ENCODE peak calls at places on chromosomes 13 and 19, in eight cellular contexts. One of them, this sample, is unnamed.

GRCh38 chr19:38023245-38023644 is 116.2 kb downstream of the SIPA1L3 start:
- DNase-seq in dorsolateral prefrontal cortex: no peak
- DNase-seq in posterior vena cava: no peak
- DNase-seq in stimulated activated CD8-positive, alpha-beta memory T cell treated with anti-CD3 and anti-CD28 coated beads, Interleukin-2, amount 100 ng/mL, for 48 hours: no peak
- DNase-seq in non-pigmented ciliary epithelial cell: no peak
- DNase-seq in Right ventricle myocardium inferior: no peak
- DNase-seq in K562: no peak
- DNase-seq in Caco-2: no peak
- DNase-seq in this sample: no peak

GRCh38 chr13:60435762-60436374 is 38.8 kb downstream of the TDRD3 start:
- DNase-seq in dorsolateral prefrontal cortex: no peak
- DNase-seq in posterior vena cava: no peak
- DNase-seq in stimulated activated CD8-positive, alpha-beta memory T cell treated with anti-CD3 and anti-CD28 coated beads, Interleukin-2, amount 100 ng/mL, for 48 hours: no peak
- DNase-seq in non-pigmented ciliary epithelial cell: no peak
- DNase-seq in Right ventricle myocardium inferior: no peak
- DNase-seq in K562: no peak
- DNase-seq in Caco-2: no peak
- DNase-seq in this sample: no peak

GRCh38 chr19:311813-312261 is 20.6 kb upstream of the PLPP2 start:
- DNase-seq in dorsolateral prefrontal cortex: no peak
- DNase-seq in posterior vena cava: peak
- DNase-seq in stimulated activated CD8-positive, alpha-beta memory T cell treated with anti-CD3 and anti-CD28 coated beads, Interleukin-2, amount 100 ng/mL, for 48 hours: no peak
- DNase-seq in non-pigmented ciliary epithelial cell: no peak
- DNase-seq in Right ventricle myocardium inferior: no peak
- DNase-seq in K562: no peak
- DNase-seq in Caco-2: no peak
- DNase-seq in this sample: no peak

GRCh38 chr13:105587786-105588185 is 947.7 kb downstream of the EFNB2 start:
- DNase-seq in dorsolateral prefrontal cortex: no peak
- DNase-seq in posterior vena cava: no peak
- DNase-seq in stimulated activated CD8-positive, alpha-beta memory T cell treated with anti-CD3 and anti-CD28 coated beads, Interleukin-2, amount 100 ng/mL, for 48 hours: no peak
- DNase-seq in non-pigmented ciliary epithelial cell: peak
- DNase-seq in Right ventricle myocardium inferior: no peak
- DNase-seq in K562: no peak
- DNase-seq in Caco-2: no peak
- DNase-seq in this sample: no peak

GRCh38 chr13:92656103-92656502 is 570.5 kb upstream of the GPC6 start:
- DNase-seq in dorsolateral prefrontal cortex: no peak
- DNase-seq in posterior vena cava: no peak
- DNase-seq in stimulated activated CD8-positive, alpha-beta memory T cell treated with anti-CD3 and anti-CD28 coated beads, Interleukin-2, amount 100 ng/mL, for 48 hours: no peak
- DNase-seq in non-pigmented ciliary epithelial cell: no peak
- DNase-seq in Right ventricle myocardium inferior: no peak
- DNase-seq in K562: no peak
- DNase-seq in Caco-2: no peak
- DNase-seq in this sample: no peak

GRCh38 chr19:14472202-14472961 is 2.8 kb downstream of the PTGER1 start:
- DNase-seq in dorsolateral prefrontal cortex: peak
- DNase-seq in posterior vena cava: peak
- DNase-seq in stimulated activated CD8-positive, alpha-beta memory T cell treated with anti-CD3 and anti-CD28 coated beads, Interleukin-2, amount 100 ng/mL, for 48 hours: peak
- DNase-seq in non-pigmented ciliary epithelial cell: no peak
- DNase-seq in Right ventricle myocardium inferior: peak
- DNase-seq in K562: peak
- DNase-seq in Caco-2: peak
- DNase-seq in this sample: no peak

GRCh38 chr13:21218351-21219043 is 42.0 kb downstream of the MRPL57 start:
- DNase-seq in dorsolateral prefrontal cortex: no peak
- DNase-seq in posterior vena cava: no peak
- DNase-seq in stimulated activated CD8-positive, alpha-beta memory T cell treated with anti-CD3 and anti-CD28 coated beads, Interleukin-2, amount 100 ng/mL, for 48 hours: no peak
- DNase-seq in non-pigmented ciliary epithelial cell: no peak
- DNase-seq in Right ventricle myocardium inferior: no peak
- DNase-seq in K562: no peak
- DNase-seq in Caco-2: no peak
- DNase-seq in this sample: no peak

GRCh38 chr19:4371209-4371897 is 28.0 kb downstream of the MPND start:
- DNase-seq in dorsolateral prefrontal cortex: no peak
- DNase-seq in posterior vena cava: peak
- DNase-seq in stimulated activated CD8-positive, alpha-beta memory T cell treated with anti-CD3 and anti-CD28 coated beads, Interleukin-2, amount 100 ng/mL, for 48 hours: no peak
- DNase-seq in non-pigmented ciliary epithelial cell: no peak
- DNase-seq in Right ventricle myocardium inferior: no peak
- DNase-seq in K562: no peak
- DNase-seq in Caco-2: no peak
- DNase-seq in this sample: no peak

GRCh38 chr19:48878219-48879024 is 6.2 kb downstream of the PPP1R15A start:
- DNase-seq in dorsolateral prefrontal cortex: no peak
- DNase-seq in posterior vena cava: peak
- DNase-seq in stimulated activated CD8-positive, alpha-beta memory T cell treated with anti-CD3 and anti-CD28 coated beads, Interleukin-2, amount 100 ng/mL, for 48 hours: no peak
- DNase-seq in non-pigmented ciliary epithelial cell: no peak
- DNase-seq in Right ventricle myocardium inferior: no peak
- DNase-seq in K562: peak
- DNase-seq in Caco-2: peak
- DNase-seq in this sample: no peak

GRCh38 chr13:44930907-44931676 is 58.2 kb downstream of the NUFIP1 start:
- DNase-seq in dorsolateral prefrontal cortex: no peak
- DNase-seq in posterior vena cava: no peak
- DNase-seq in stimulated activated CD8-positive, alpha-beta memory T cell treated with anti-CD3 and anti-CD28 coated beads, Interleukin-2, amount 100 ng/mL, for 48 hours: no peak
- DNase-seq in non-pigmented ciliary epithelial cell: no peak
- DNase-seq in Right ventricle myocardium inferior: no peak
- DNase-seq in K562: no peak
- DNase-seq in Caco-2: no peak
- DNase-seq in this sample: no peak

GRCh38 chr13:62085337-62085736 is 669.7 kb upstream of the PCDH20 start:
- DNase-seq in dorsolateral prefrontal cortex: no peak
- DNase-seq in posterior vena cava: no peak
- DNase-seq in stimulated activated CD8-positive, alpha-beta memory T cell treated with anti-CD3 and anti-CD28 coated beads, Interleukin-2, amount 100 ng/mL, for 48 hours: no peak
- DNase-seq in non-pigmented ciliary epithelial cell: no peak
- DNase-seq in Right ventricle myocardium inferior: no peak
- DNase-seq in K562: no peak
- DNase-seq in Caco-2: no peak
- DNase-seq in this sample: no peak

GRCh38 chr13:113651511-113652403 is 6.2 kb downstream of the ATP4B start:
- DNase-seq in dorsolateral prefrontal cortex: peak
- DNase-seq in posterior vena cava: peak
- DNase-seq in stimulated activated CD8-positive, alpha-beta memory T cell treated with anti-CD3 and anti-CD28 coated beads, Interleukin-2, amount 100 ng/mL, for 48 hours: no peak
- DNase-seq in non-pigmented ciliary epithelial cell: no peak
- DNase-seq in Right ventricle myocardium inferior: no peak
- DNase-seq in K562: no peak
- DNase-seq in Caco-2: no peak
- DNase-seq in this sample: no peak

GRCh38 chr19:36605839-36606478 is 846 bp downstream of the ZNF382 start:
- DNase-seq in dorsolateral prefrontal cortex: no peak
- DNase-seq in posterior vena cava: no peak
- DNase-seq in stimulated activated CD8-positive, alpha-beta memory T cell treated with anti-CD3 and anti-CD28 coated beads, Interleukin-2, amount 100 ng/mL, for 48 hours: no peak
- DNase-seq in non-pigmented ciliary epithelial cell: no peak
- DNase-seq in Right ventricle myocardium inferior: no peak
- DNase-seq in K562: no peak
- DNase-seq in Caco-2: no peak
- DNase-seq in this sample: no peak

GRCh38 chr13:95865080-95865597 is 188.1 kb downstream of the UGGT2 start:
- DNase-seq in dorsolateral prefrontal cortex: no peak
- DNase-seq in posterior vena cava: no peak
- DNase-seq in stimulated activated CD8-positive, alpha-beta memory T cell treated with anti-CD3 and anti-CD28 coated beads, Interleukin-2, amount 100 ng/mL, for 48 hours: no peak
- DNase-seq in non-pigmented ciliary epithelial cell: no peak
- DNase-seq in Right ventricle myocardium inferior: no peak
- DNase-seq in K562: peak
- DNase-seq in Caco-2: no peak
- DNase-seq in this sample: no peak

GRCh38 chr13:27372896-27373295 is 51.5 kb upstream of the GTF3A start:
- DNase-seq in dorsolateral prefrontal cortex: no peak
- DNase-seq in posterior vena cava: no peak
- DNase-seq in stimulated activated CD8-positive, alpha-beta memory T cell treated with anti-CD3 and anti-CD28 coated beads, Interleukin-2, amount 100 ng/mL, for 48 hours: no peak
- DNase-seq in non-pigmented ciliary epithelial cell: no peak
- DNase-seq in Right ventricle myocardium inferior: no peak
- DNase-seq in K562: no peak
- DNase-seq in Caco-2: peak
- DNase-seq in this sample: peak

GRCh38 chr19:1970003-1970805 is 29.2 kb downstream of the CSNK1G2 start:
- DNase-seq in dorsolateral prefrontal cortex: no peak
- DNase-seq in posterior vena cava: no peak
- DNase-seq in stimulated activated CD8-positive, alpha-beta memory T cell treated with anti-CD3 and anti-CD28 coated beads, Interleukin-2, amount 100 ng/mL, for 48 hours: no peak
- DNase-seq in non-pigmented ciliary epithelial cell: no peak
- DNase-seq in Right ventricle myocardium inferior: no peak
- DNase-seq in K562: no peak
- DNase-seq in Caco-2: no peak
- DNase-seq in this sample: no peak

GRCh38 chr19:411723-412355 is 2.9 kb upstream of the C2CD4C start:
- DNase-seq in dorsolateral prefrontal cortex: peak
- DNase-seq in posterior vena cava: peak
- DNase-seq in stimulated activated CD8-positive, alpha-beta memory T cell treated with anti-CD3 and anti-CD28 coated beads, Interleukin-2, amount 100 ng/mL, for 48 hours: no peak
- DNase-seq in non-pigmented ciliary epithelial cell: no peak
- DNase-seq in Right ventricle myocardium inferior: peak
- DNase-seq in K562: no peak
- DNase-seq in Caco-2: no peak
- DNase-seq in this sample: no peak

GRCh38 chr13:26502826-26503225 is 54.7 kb upstream of the WASF3 start:
- DNase-seq in dorsolateral prefrontal cortex: peak
- DNase-seq in posterior vena cava: no peak
- DNase-seq in stimulated activated CD8-positive, alpha-beta memory T cell treated with anti-CD3 and anti-CD28 coated beads, Interleukin-2, amount 100 ng/mL, for 48 hours: no peak
- DNase-seq in non-pigmented ciliary epithelial cell: no peak
- DNase-seq in Right ventricle myocardium inferior: no peak
- DNase-seq in K562: no peak
- DNase-seq in Caco-2: peak
- DNase-seq in this sample: no peak

GRCh38 chr13:36341718-36342117 is 4.5 kb downstream of the SPART start:
- DNase-seq in dorsolateral prefrontal cortex: no peak
- DNase-seq in posterior vena cava: no peak
- DNase-seq in stimulated activated CD8-positive, alpha-beta memory T cell treated with anti-CD3 and anti-CD28 coated beads, Interleukin-2, amount 100 ng/mL, for 48 hours: no peak
- DNase-seq in non-pigmented ciliary epithelial cell: no peak
- DNase-seq in Right ventricle myocardium inferior: no peak
- DNase-seq in K562: no peak
- DNase-seq in Caco-2: no peak
- DNase-seq in this sample: no peak

GRCh38 chr13:99932912-99933311 is 38.7 kb downstream of the ZIC5 start:
- DNase-seq in dorsolateral prefrontal cortex: no peak
- DNase-seq in posterior vena cava: no peak
- DNase-seq in stimulated activated CD8-positive, alpha-beta memory T cell treated with anti-CD3 and anti-CD28 coated beads, Interleukin-2, amount 100 ng/mL, for 48 hours: no peak
- DNase-seq in non-pigmented ciliary epithelial cell: no peak
- DNase-seq in Right ventricle myocardium inferior: no peak
- DNase-seq in K562: no peak
- DNase-seq in Caco-2: no peak
- DNase-seq in this sample: no peak

GRCh38 chr19:40576181-40576584 is 490 bp upstream of the SHKBP1 start:
- DNase-seq in dorsolateral prefrontal cortex: no peak
- DNase-seq in posterior vena cava: no peak
- DNase-seq in stimulated activated CD8-positive, alpha-beta memory T cell treated with anti-CD3 and anti-CD28 coated beads, Interleukin-2, amount 100 ng/mL, for 48 hours: no peak
- DNase-seq in non-pigmented ciliary epithelial cell: no peak
- DNase-seq in Right ventricle myocardium inferior: no peak
- DNase-seq in K562: no peak
- DNase-seq in Caco-2: no peak
- DNase-seq in this sample: no peak

GRCh38 chr13:52749446-52749845 is 9.8 kb upstream of the CNMD start:
- DNase-seq in dorsolateral prefrontal cortex: no peak
- DNase-seq in posterior vena cava: no peak
- DNase-seq in stimulated activated CD8-positive, alpha-beta memory T cell treated with anti-CD3 and anti-CD28 coated beads, Interleukin-2, amount 100 ng/mL, for 48 hours: no peak
- DNase-seq in non-pigmented ciliary epithelial cell: no peak
- DNase-seq in Right ventricle myocardium inferior: no peak
- DNase-seq in K562: no peak
- DNase-seq in Caco-2: no peak
- DNase-seq in this sample: no peak

GRCh38 chr13:42894765-42895181 is 97.3 kb downstream of the EPSTI1 start:
- DNase-seq in dorsolateral prefrontal cortex: no peak
- DNase-seq in posterior vena cava: no peak
- DNase-seq in stimulated activated CD8-positive, alpha-beta memory T cell treated with anti-CD3 and anti-CD28 coated beads, Interleukin-2, amount 100 ng/mL, for 48 hours: no peak
- DNase-seq in non-pigmented ciliary epithelial cell: peak
- DNase-seq in Right ventricle myocardium inferior: no peak
- DNase-seq in K562: no peak
- DNase-seq in Caco-2: no peak
- DNase-seq in this sample: no peak

GRCh38 chr13:26786651-26787295 is 26.2 kb upstream of the GPR12 start:
- DNase-seq in dorsolateral prefrontal cortex: no peak
- DNase-seq in posterior vena cava: no peak
- DNase-seq in stimulated activated CD8-positive, alpha-beta memory T cell treated with anti-CD3 and anti-CD28 coated beads, Interleukin-2, amount 100 ng/mL, for 48 hours: no peak
- DNase-seq in non-pigmented ciliary epithelial cell: no peak
- DNase-seq in Right ventricle myocardium inferior: no peak
- DNase-seq in K562: no peak
- DNase-seq in Caco-2: no peak
- DNase-seq in this sample: no peak

GRCh38 chr19:7642295-7643046 is 5.6 kb downstream of the STXBP2 start:
- DNase-seq in dorsolateral prefrontal cortex: no peak
- DNase-seq in posterior vena cava: no peak
- DNase-seq in stimulated activated CD8-positive, alpha-beta memory T cell treated with anti-CD3 and anti-CD28 coated beads, Interleukin-2, amount 100 ng/mL, for 48 hours: no peak
- DNase-seq in non-pigmented ciliary epithelial cell: no peak
- DNase-seq in Right ventricle myocardium inferior: peak
- DNase-seq in K562: no peak
- DNase-seq in Caco-2: no peak
- DNase-seq in this sample: no peak

GRCh38 chr19:2097330-2098327 is 914 bp downstream of the IZUMO4 start:
- DNase-seq in dorsolateral prefrontal cortex: no peak
- DNase-seq in posterior vena cava: no peak
- DNase-seq in stimulated activated CD8-positive, alpha-beta memory T cell treated with anti-CD3 and anti-CD28 coated beads, Interleukin-2, amount 100 ng/mL, for 48 hours: peak
- DNase-seq in non-pigmented ciliary epithelial cell: no peak
- DNase-seq in Right ventricle myocardium inferior: no peak
- DNase-seq in K562: peak
- DNase-seq in Caco-2: peak
- DNase-seq in this sample: no peak

GRCh38 chr19:6663236-6664187 is 6.4 kb downstream of the TNFSF14 start:
- DNase-seq in dorsolateral prefrontal cortex: no peak
- DNase-seq in posterior vena cava: no peak
- DNase-seq in stimulated activated CD8-positive, alpha-beta memory T cell treated with anti-CD3 and anti-CD28 coated beads, Interleukin-2, amount 100 ng/mL, for 48 hours: no peak
- DNase-seq in non-pigmented ciliary epithelial cell: no peak
- DNase-seq in Right ventricle myocardium inferior: no peak
- DNase-seq in K562: no peak
- DNase-seq in Caco-2: no peak
- DNase-seq in this sample: no peak

GRCh38 chr19:42185281-42185680 is 32.2 kb downstream of the DEDD2 start:
- DNase-seq in dorsolateral prefrontal cortex: no peak
- DNase-seq in posterior vena cava: no peak
- DNase-seq in stimulated activated CD8-positive, alpha-beta memory T cell treated with anti-CD3 and anti-CD28 coated beads, Interleukin-2, amount 100 ng/mL, for 48 hours: no peak
- DNase-seq in non-pigmented ciliary epithelial cell: no peak
- DNase-seq in Right ventricle myocardium inferior: no peak
- DNase-seq in K562: no peak
- DNase-seq in Caco-2: no peak
- DNase-seq in this sample: no peak

GRCh38 chr19:40588926-40589569 is 12.1 kb upstream of the LTBP4 start:
- DNase-seq in dorsolateral prefrontal cortex: no peak
- DNase-seq in posterior vena cava: no peak
- DNase-seq in stimulated activated CD8-positive, alpha-beta memory T cell treated with anti-CD3 and anti-CD28 coated beads, Interleukin-2, amount 100 ng/mL, for 48 hours: no peak
- DNase-seq in non-pigmented ciliary epithelial cell: no peak
- DNase-seq in Right ventricle myocardium inferior: peak
- DNase-seq in K562: no peak
- DNase-seq in Caco-2: no peak
- DNase-seq in this sample: no peak

GRCh38 chr13:105804561-105805190 is 730.8 kb downstream of the EFNB2 start:
- DNase-seq in dorsolateral prefrontal cortex: peak
- DNase-seq in posterior vena cava: no peak
- DNase-seq in stimulated activated CD8-positive, alpha-beta memory T cell treated with anti-CD3 and anti-CD28 coated beads, Interleukin-2, amount 100 ng/mL, for 48 hours: no peak
- DNase-seq in non-pigmented ciliary epithelial cell: peak
- DNase-seq in Right ventricle myocardium inferior: no peak
- DNase-seq in K562: no peak
- DNase-seq in Caco-2: no peak
- DNase-seq in this sample: no peak

This sample was measured in HepG2.